ENCODE peak calls at places on chromosomes 6 and 20, in five cellular contexts. S, W, J, C and V are unnamed samples.

GRCh38 chr6:10403385-10404106 is 11.3 kb downstream of the TFAP2A start:
- DNase-seq in J (no peak), C (no peak), S (peak; percentile 36), W (no peak), V (no peak)

GRCh38 chr20:53926428-53927028 is 143.9 kb downstream of the BCAS1 start:
- DNase-seq in W (no peak), J (peak; percentile 55), C (no peak), S (peak; percentile 65), V (no peak)

GRCh38 chr20:53748821-53749402 is 155.3 kb upstream of the ZNF217 start:
- DNase-seq in C (no peak), W (no peak), J (no peak), S (peak; percentile 65), V (no peak)

GRCh38 chr6:142350309-142350708 is 48.5 kb downstream of the ADGRG6 start:
- DNase-seq in S (no peak), C (no peak), J (no peak), W (no peak), V (no peak)

GRCh38 chr6:140052757-140053729 is 678.6 kb upstream of the CITED2 start:
- DNase-seq in C (no peak), J (no peak), S (peak; percentile 55), W (no peak), V (no peak)

GRCh38 chr6:4940416-4940815 is 63.4 kb downstream of the RPP40 start:
- DNase-seq in W (no peak), C (no peak), J (no peak), S (no peak), V (no peak)

GRCh38 chr20:49634116-49634515 is 66.2 kb upstream of the PTGIS start:
- DNase-seq in S (no peak), W (no peak), J (no peak), C (no peak), V (no peak)

GRCh38 chr20:36182604-36183154 is 28.1 kb downstream of the EPB41L1 start:
- DNase-seq in J (no peak), W (no peak), C (no peak), S (peak; percentile 5), V (no peak)

GRCh38 chr6:45148711-45149341 is 179.3 kb upstream of the RUNX2 start:
- DNase-seq in S (peak; percentile 74), J (no peak), W (no peak), C (no peak), V (no peak)

GRCh38 chr6:8006208-8006607 is 58.0 kb downstream of the BLOC1S5 start:
- DNase-seq in J (no peak), S (peak; percentile 60), C (no peak), W (no peak), V (no peak)

GRCh38 chr20:20658123-20658522 is 54.3 kb downstream of the RALGAPA2 start:
- DNase-seq in S (no peak), C (no peak), W (no peak), J (no peak), V (no peak)

GRCh38 chr20:21241400-21241799 is 61.7 kb upstream of the XRN2 start:
- DNase-seq in W (no peak), C (no peak), S (no peak), J (no peak), V (no peak)

GRCh38 chr20:57652865-57653545 is 32.8 kb upstream of the ZBP1 start:
- DNase-seq in J (no peak), C (no peak), S (no peak), W (no peak), V (no peak)

GRCh38 chr6:28496099-28496779 is 19.4 kb downstream of the GPX6 start:
- DNase-seq in W (no peak), S (peak; percentile 29), J (no peak), C (no peak), V (no peak)
- TF ChIP-seq CTCF in W (peak; percentile 61), S (peak; percentile 7), J (no peak), C (no peak), V (no peak)

GRCh38 chr6:146891615-146892265 is 293.0 kb downstream of the ADGB start:
- DNase-seq in J (no peak), W (no peak), S (peak; percentile 58), C (no peak), V (no peak)

GRCh38 chr6:146889303-146889702 is 290.5 kb downstream of the ADGB start:
- DNase-seq in J (no peak), W (no peak), C (no peak), S (no peak), V (no peak)

GRCh38 chr6:146892283-146892612 is 293.5 kb downstream of the ADGB start:
- DNase-seq in C (no peak), W (no peak), J (no peak), S (no peak), V (no peak)

GRCh38 chr6:146890172-146890571 is 291.4 kb downstream of the ADGB start:
- DNase-seq in J (no peak), C (no peak), W (no peak), S (no peak), V (no peak)

GRCh38 chr6:146890644-146891434 is 292.1 kb downstream of the ADGB start:
- DNase-seq in J (no peak), W (no peak), C (no peak), S (no peak), V (no peak)
- TF ChIP-seq CTCF in J (no peak), W (no peak), C (no peak), S (peak; percentile 14), V (no peak)

DNA sequence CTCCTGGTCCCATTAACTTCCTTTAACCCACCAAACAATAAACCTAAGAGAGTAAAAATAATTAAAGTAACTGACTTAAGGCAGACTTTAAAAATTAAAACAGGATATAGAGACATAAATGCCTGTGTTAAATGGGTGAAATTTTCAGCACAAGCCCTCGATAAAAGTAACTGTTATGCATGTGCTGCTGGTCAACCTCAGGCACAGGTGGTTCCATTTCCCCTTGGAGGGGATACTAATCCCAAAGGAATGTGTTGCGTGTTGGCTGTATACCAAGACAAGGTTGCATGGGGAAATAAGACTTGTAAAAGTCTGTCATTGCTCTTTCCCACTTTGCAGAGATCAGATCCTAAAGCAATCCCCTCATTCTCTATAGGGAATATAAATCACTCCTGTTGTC is 25.8 kb downstream of the HLA-A start:
- DNase-seq in C (no peak), S (no peak), W (no peak), J (no peak), V (no peak)
- TF ChIP-seq CTCF in C (no peak), S (no peak), W (no peak), J (no peak), V (no peak)

GRCh38 chr20:32431457-32431856 is 73.3 kb downstream of the ASXL1 start:
- DNase-seq in J (no peak), S (no peak), W (no peak), C (no peak), V (no peak)
- TF ChIP-seq CTCF in J (no peak), S (no peak), W (no peak), C (no peak), V (no peak)

DNA sequence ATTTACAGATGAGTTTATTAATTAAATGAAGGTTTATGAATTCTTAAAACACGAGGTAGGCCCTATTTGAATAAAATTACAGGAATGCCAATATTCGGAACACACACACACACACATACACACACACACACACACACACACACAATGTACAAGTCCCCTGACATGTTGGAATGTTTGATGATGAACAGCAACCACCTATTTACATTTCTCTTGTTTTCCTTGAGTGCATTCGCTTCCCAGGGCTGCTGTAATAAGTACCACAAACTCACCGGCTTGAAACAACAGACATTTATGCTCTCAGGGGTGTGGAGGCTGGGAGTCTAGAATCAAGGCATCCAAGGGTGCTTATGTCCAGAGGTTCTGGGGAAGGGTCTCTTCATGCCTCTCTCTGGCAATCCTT is 90.3 kb downstream of the SLC22A3 start:
- DNase-seq in C (no peak), W (no peak), S (no peak), J (no peak), V (no peak)
- TF ChIP-seq CTCF in C (no peak), W (no peak), S (no peak), J (no peak), V (no peak)

GRCh38 chr6:163706688-163707087 is 292.2 kb downstream of the QKI start:
- DNase-seq in S (no peak), J (no peak), C (no peak), W (no peak), V (no peak)

GRCh38 chr6:163708459-163708858 is 293.9 kb downstream of the QKI start:
- DNase-seq in W (no peak), S (no peak), J (no peak), C (no peak), V (no peak)

GRCh38 chr6:163705923-163706322 is 291.4 kb downstream of the QKI start:
- DNase-seq in J (no peak), S (no peak), C (no peak), W (no peak), V (no peak)

GRCh38 chr6:163709255-163709654 is 294.7 kb downstream of the QKI start:
- DNase-seq in S (no peak), J (no peak), C (no peak), W (no peak), V (no peak)

DNA sequence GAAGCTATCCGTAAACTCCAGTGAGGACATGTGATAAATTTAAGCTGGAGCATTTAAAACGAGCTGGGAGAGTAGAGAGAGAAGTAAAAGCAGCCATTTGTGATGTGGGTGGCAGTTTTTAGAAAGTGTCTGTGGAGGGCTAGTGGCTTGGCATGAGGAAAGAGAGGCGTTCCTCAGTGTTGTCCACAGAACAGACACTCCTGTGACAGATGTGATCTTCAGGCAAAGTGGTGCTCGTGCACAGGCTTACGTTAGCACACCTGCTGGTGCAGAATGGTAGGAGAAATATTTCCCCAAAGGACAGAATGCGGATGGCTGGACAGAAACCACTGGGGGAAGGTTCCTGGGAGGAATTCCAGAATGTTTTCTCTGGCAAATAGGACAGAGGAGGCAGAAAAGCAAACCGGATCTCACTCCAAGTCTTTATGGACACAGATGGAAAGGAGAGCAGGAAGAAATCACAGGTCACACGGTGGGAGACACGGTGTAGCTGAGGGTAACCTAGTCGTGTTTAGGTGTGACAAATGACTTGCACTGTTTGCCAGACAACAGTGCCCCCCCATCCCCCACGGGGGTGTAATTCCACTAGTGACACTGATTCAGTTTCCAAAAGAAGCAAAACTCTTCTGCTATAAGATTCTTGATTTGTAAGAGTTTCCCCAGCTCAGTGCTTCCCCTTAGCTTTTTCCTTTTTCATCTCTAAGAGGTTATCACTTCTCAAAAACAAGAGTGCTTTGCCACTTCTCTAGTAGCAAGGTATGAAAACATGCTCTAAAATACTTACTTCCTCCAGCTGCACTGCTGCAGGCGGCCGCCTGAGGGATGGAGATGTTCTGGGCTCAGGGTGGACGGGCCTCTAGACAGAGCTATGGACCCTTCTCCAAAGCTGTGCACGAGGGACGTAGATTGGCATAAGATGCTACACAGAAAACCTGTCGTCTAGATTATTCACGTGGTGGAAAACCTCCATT is 293.2 kb downstream of the QKI start:
- DNase-seq in S (no peak), J (no peak), C (no peak), W (no peak), V (no peak)
- TF ChIP-seq CTCF in S (no peak), J (no peak), C (no peak), W (peak; percentile 20), V (no peak)

DNA sequence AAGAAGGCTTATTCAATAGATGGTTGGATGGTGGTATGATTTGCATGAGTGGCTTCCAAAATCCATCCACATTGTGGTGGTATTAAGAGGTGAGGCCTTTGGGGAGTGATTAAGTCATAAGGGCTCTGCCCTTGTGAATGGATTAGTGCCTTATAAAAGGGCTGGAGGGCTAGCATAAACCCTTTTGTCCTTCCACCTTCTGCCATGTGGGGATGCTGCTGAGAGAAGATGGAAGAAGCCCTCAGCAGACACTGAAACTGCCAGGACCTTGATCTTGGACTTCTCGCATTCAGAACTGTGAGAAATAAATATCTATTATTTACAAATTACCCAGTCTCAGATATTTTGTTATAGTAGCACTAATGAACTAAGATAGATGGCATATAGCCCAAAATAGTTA is 27.8 kb upstream of the SRPK1 start:
- DNase-seq in J (no peak), C (no peak), S (no peak), W (peak; percentile 12), V (no peak)
- TF ChIP-seq CTCF in J (no peak), C (peak; percentile 13), S (peak; percentile 35), W (peak; percentile 26), V (no peak)